ENCODE peak calls at places on chromosomes 7 and 10, in seven cellular contexts. B is astrocyte, W is HCT116, C is GM23338, P is coronary artery, H is heart right ventricle, T is AG04450. Z is an unnamed sample.

GRCh38 chr10:36488579-36488978 is 636.8 kb upstream of the ANKRD30A start:
- DNase-seq in H (no peak), P (no peak), W (no peak), T (no peak), C (no peak), B (no peak), Z (no peak)

GRCh38 chr10:131703527-131703926 is 197.3 kb upstream of the PPP2R2D start:
- DNase-seq in W (no peak), H (no peak), C (no peak), T (no peak), P (peak), B (no peak), Z (no peak)

GRCh38 chr10:62136931-62137330 is 131.7 kb downstream of the RTKN2 start:
- DNase-seq in B (peak), P (no peak), W (no peak), H (no peak), C (no peak), T (peak), Z (no peak)

GRCh38 chr10:23197416-23197861 is 5.3 kb downstream of the PTF1A start:
- DNase-seq in P (no peak), T (no peak), B (no peak), C (peak), W (no peak), H (no peak), Z (peak)

GRCh38 chr7:31958216-31958615 is 112.0 kb downstream of the PDE1C start:
- DNase-seq in B (peak), H (no peak), P (no peak), C (no peak), T (peak), W (no peak), Z (no peak)

GRCh38 chr10:121498071-121498470 is 100.2 kb downstream of the FGFR2 start:
- DNase-seq in T (no peak), P (no peak), W (no peak), H (no peak), B (no peak), C (peak), Z (no peak)

GRCh38 chr7:33099154-33099940 is 9.9 kb downstream of the RP9 start:
- DNase-seq in B (no peak), P (no peak), W (no peak), T (no peak), H (no peak), C (no peak), Z (no peak)

GRCh38 chr10:100311307-100311706 is 18.7 kb downstream of the PKD2L1 start:
- DNase-seq in P (no peak), C (no peak), T (no peak), B (no peak), H (no peak), W (no peak), Z (no peak)

GRCh38 chr10:14129770-14130169 is 201.0 kb downstream of the FRMD4A start:
- DNase-seq in P (peak), W (no peak), B (no peak), C (no peak), H (no peak), T (no peak), Z (no peak)

GRCh38 chr10:29725133-29725720 is 90.5 kb upstream of the SVIL start:
- DNase-seq in B (peak), C (no peak), T (no peak), P (no peak), H (no peak), W (no peak), Z (no peak)

GRCh38 chr7:147171013-147171391 is 1054.4 kb downstream of the CNTNAP2 start:
- DNase-seq in W (no peak), P (no peak), B (no peak), T (no peak), C (no peak), H (no peak), Z (no peak)

GRCh38 chr7:41924798-41925197 is 221.9 kb upstream of the INHBA start:
- DNase-seq in W (no peak), C (no peak), P (no peak), H (no peak), T (no peak), B (no peak), Z (no peak)

GRCh38 chr10:100184426-100185219 is 1.2 kb downstream of the ERLIN1 start:
- DNase-seq in T (no peak), H (no peak), C (peak), P (no peak), W (peak), B (no peak), Z (peak)

GRCh38 chr7:47327698-47328391 is 254.1 kb downstream of the TNS3 start:
- DNase-seq in W (no peak), B (peak), C (peak), H (peak), T (peak), P (peak), Z (peak)

GRCh38 chr7:43513236-43513635 is 69.7 kb upstream of the STK17A start:
- DNase-seq in B (no peak), C (no peak), T (no peak), W (no peak), P (no peak), H (no peak), Z (no peak)

GRCh38 chr7:4738711-4739527 is 36.5 kb upstream of the AP5Z1 start:
- DNase-seq in B (peak), W (peak), H (no peak), T (no peak), C (peak), P (peak), Z (peak)
- H3K27ac ChIP-seq in B (peak), W (peak), H (peak), T (peak), C (peak), P (peak), Z (peak)

GRCh38 chr10:133019651-133020050 is 68.1 kb upstream of the ADGRA1 start:
- DNase-seq in B (no peak), T (no peak), P (no peak), H (no peak), W (no peak), C (no peak), Z (no peak)

GRCh38 chr10:133018491-133018890 is 69.2 kb upstream of the ADGRA1 start:
- DNase-seq in C (no peak), T (no peak), B (no peak), P (no peak), H (no peak), W (no peak), Z (no peak)

GRCh38 chr10:133020193-133020817 is 67.4 kb upstream of the ADGRA1 start:
- DNase-seq in P (no peak), W (no peak), B (no peak), C (no peak), H (no peak), T (no peak), Z (no peak)

GRCh38 chr10:133017203-133017601 is 70.5 kb upstream of the ADGRA1 start:
- DNase-seq in B (no peak), P (no peak), W (no peak), C (no peak), H (no peak), T (no peak), Z (no peak)

DNA sequence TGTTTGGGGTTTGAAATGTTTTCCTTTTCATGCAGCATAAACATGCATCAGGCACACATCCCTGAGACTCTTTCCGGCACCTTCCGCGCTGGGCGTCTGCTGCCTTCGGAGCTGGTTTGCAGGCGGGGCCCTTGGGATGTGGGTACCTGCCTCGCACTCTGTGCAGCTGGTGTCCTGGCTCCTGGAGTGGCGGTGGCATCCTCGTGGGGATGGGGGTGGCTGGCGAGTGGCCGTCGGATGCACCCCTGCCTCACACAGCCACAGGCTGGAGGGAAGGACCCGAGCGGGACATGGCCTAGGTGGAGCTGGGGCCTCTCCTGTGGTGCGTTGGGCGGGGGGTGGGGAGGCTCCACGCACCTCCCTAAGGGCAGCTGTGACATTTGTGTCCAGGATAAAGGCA is 68.5 kb upstream of the ADGRA1 start:
- DNase-seq in C (no peak), B (no peak), T (no peak), W (no peak), P (no peak), H (no peak), Z (no peak)
- H3K27ac ChIP-seq in C (no peak), B (no peak), T (no peak), W (no peak), P (no peak), H (no peak), Z (no peak)

GRCh38 chr10:104273291-104273690 is 4.3 kb downstream of the GSTO2 start:
- DNase-seq in B (no peak), H (no peak), C (no peak), T (no peak), W (no peak), P (no peak), Z (peak)

GRCh38 chr10:104262055-104262454 is 6.9 kb upstream of the GSTO2 start:
- DNase-seq in P (no peak), H (no peak), T (no peak), B (no peak), C (no peak), W (no peak), Z (no peak)

GRCh38 chr10:104268691-104269645 is at the start of gene GSTO2:
- DNase-seq in C (peak), B (peak), T (peak), W (peak), P (peak), H (peak), Z (peak)

GRCh38 chr10:104264783-104265182 is 4.2 kb upstream of the GSTO2 start:
- DNase-seq in C (no peak), H (no peak), P (no peak), B (no peak), W (no peak), T (no peak), Z (no peak)

DNA sequence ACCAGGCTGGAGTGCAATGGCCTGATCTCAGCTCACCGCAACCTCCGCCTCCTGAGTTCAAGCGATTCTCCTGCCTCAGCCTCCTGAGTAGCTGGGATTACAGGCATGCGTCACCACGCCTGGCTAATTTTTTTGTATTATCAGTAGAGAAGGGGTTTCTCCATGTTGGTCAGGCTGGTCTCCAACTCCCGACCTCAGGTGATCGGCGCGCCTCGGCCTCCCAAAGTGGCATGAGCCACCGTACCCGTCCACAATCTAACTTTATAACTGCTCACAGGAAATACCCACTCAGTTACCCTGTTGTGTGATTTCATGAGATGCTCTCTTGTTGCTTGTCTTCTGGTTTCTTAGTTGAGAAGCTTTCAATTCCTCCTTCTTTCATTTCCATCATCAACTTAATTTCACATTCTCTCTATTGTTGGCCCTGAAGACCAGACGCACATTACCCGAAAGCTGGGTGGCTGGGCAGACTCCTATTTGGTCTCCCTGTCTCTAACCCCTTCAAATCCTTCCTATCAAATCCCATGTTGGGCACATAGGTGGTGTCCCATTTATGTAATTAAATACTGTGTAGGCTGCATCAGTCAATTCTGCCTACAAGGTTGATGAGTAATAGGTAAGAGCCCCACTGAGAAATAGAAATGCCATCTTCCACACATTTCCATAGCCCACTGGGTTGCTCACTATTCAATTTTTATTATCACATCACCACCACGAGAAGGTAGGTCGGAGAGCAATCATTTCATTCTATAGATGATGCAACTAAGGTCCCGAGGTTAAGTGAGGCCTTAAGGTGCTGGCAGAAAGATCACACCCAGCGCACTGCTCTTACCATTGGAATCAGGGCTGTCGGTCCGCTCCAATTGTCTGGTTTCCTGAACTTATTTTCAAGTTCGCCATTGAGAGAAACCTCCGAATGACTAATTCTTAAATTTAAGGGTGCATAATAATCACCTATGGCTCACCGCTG is 978 bp upstream of the GSTO2 start:
- DNase-seq in C (no peak), H (no peak), P (no peak), T (no peak), B (no peak), W (no peak), Z (no peak)
- H3K27ac ChIP-seq in C (peak), H (peak), P (peak), T (peak), B (peak), W (peak), Z (peak)

DNA sequence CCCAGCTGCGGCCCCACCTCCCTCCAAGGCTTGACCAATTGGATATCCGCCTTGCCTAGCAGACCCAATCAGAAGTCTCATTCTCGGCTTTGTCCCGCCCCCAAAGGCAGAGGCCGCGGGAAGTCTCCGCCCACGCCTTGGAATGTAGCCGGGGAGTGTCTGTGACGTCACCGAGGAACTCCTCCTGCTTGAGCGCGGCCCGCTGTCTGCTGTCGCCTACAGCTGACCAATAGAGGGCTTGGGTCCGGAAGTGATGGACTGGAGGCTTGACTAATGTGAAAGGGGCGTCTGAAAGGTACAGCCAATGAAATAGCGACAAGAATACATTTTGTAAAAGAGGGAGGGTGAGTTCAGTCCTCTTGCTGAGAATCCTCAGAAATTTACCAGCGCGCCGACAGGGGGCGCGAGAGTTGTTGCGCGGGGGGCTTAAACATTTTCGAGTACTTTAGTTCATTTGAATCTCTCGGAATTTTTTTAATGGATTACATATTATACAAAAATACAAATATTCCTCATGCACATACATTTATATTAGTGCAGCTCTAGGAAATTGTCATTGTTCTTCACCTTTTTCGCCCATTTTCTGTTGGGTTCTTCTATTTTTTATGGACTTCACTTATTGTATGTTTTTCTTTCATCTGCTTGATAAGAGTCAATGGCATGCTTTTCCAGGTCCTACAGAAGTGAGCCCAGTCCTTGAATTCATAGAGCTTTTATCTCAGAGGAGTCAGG is 376 bp upstream of the CREB3L2 start:
- DNase-seq in T (peak), W (peak), H (peak), B (peak), C (peak), P (peak), Z (peak)
- H3K27ac ChIP-seq in T (peak), W (no peak), H (peak), B (peak), C (peak), P (peak), Z (peak)

DNA sequence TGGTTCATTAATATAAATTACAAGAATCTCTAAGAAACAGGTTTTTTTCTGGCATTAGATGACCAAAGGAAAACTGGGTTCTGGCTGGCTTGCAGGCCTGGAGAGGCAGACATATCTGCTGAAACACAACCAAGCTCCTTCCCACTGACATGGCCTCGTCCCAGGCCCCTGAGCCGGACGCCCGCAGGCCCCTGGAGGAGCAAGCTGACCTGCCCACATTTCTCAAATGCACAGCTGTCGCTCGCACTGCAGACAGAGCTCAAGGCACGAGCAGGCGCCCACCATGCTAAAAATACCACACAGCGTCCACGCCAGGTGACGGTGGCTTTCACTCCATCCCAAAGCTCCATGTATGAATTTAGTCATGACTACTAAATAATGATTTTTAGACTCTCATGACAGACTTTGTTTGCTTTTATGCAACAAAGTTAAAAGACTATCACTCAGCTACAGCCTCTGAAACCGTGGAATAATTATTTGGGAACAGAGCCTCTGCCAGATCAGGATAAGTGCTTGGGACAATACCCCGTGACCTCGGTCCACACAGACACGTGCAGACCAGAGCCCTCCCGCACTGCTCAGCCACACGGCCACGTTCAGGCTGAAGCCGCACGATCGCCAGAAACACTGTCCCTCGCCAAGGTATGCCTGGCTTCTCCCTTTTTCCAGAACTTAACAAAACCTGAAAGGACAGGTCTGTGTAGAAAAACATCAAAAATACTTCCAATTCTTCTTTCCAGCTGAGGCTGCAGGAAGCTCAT is 71.1 kb downstream of the DIP2C start:
- DNase-seq in B (no peak), T (no peak), H (no peak), C (no peak), P (no peak), W (no peak), Z (no peak)
- H3K27ac ChIP-seq in B (no peak), T (no peak), H (no peak), C (no peak), P (peak), W (no peak), Z (no peak)

GRCh38 chr7:101367676-101368075 is 5.0 kb downstream of the COL26A1 start:
- DNase-seq in C (no peak), W (no peak), B (no peak), H (no peak), T (no peak), P (no peak), Z (peak)

GRCh38 chr7:101365956-101366355 is 3.3 kb downstream of the COL26A1 start:
- DNase-seq in H (no peak), T (no peak), W (no peak), B (no peak), P (no peak), C (no peak), Z (peak)

GRCh38 chr7:101362334-101363195 is at the start of gene COL26A1:
- DNase-seq in H (peak), W (no peak), B (no peak), P (no peak), C (peak), T (no peak), Z (peak)

GRCh38 chr7:101363734-101364374 is 1.2 kb downstream of the COL26A1 start:
- DNase-seq in C (peak), T (peak), P (no peak), W (peak), H (peak), B (peak), Z (peak)

DNA sequence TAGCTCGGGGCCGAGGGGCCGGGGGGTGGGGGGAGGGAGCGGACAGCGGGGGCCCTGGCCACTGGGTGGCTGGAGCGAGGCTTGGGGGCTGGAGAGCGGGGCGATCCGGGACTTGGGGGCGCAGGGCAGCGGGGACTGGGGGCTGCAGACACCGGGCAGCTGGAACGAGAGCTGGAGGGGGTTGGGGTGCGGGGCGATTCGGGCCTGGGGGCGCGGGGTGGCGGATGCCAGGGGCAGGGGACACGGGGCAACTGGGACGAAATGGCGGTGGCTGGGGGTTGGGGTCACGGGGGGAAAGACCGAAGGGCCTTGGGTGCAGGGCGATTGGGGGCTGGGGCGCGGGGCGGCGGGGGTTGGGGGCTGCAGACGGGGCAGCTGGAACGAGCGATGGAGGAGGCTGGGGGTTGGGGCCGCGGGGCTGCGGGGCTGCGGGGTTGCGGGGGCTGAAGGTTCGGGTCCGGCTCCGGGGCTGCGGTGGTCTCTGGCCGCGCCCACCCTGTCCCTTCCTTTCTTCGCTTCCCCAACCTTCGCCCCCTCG is 590 bp downstream of the COL26A1 start:
- DNase-seq in B (no peak), H (no peak), W (no peak), C (no peak), T (no peak), P (no peak), Z (no peak)
- H3K27ac ChIP-seq in B (no peak), H (no peak), W (no peak), C (no peak), T (no peak), P (no peak), Z (no peak)

DNA sequence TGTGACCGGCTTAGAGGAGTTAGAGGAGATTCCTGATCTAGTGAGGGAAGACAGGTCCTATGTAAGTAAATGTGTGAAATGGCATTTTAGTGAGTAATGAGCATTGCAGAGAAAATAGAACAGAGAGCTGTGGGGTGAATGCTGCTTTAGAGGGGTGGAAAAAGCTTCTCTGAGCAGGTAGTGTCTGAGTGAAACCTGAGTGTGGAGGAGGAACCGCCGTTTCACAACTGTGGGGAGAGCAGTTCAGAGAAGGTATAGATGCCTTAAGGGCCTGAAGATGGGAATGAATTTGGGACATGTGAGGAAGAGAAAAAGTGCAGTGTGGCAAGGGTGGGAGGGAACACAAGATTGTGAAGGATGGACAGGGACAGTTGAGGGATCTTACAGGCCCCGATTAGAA is 21.6 kb downstream of the FBH1 start:
- DNase-seq in W (no peak), T (no peak), C (no peak), P (no peak), B (no peak), H (no peak), Z (no peak)
- H3K27ac ChIP-seq in W (no peak), T (no peak), C (no peak), P (no peak), B (no peak), H (no peak), Z (no peak)